ENCODE peak calls at places on chromosomes 13 and 19, in six cellular contexts. P is A549, W is retinal pigment epithelial cell, T is transverse colon, I is PC-3, Q is thyroid gland. D is an unnamed sample.

GRCh38 chr19:46944918-46945628 is 74.6 kb upstream of the NPAS1 start:
- DNase-seq in P (no peak), W (no peak), T (peak; percentile 46), I (no peak), Q (peak; percentile 83), D (no peak)

GRCh38 chr19:17871878-17872250 is at the start of gene SLC5A5:
- DNase-seq in P (no peak), W (no peak), T (no peak), I (peak; percentile 16), Q (no peak), D (no peak)

GRCh38 chr19:2180881-2181617 is 17.3 kb downstream of the DOT1L start:
- DNase-seq in P (no peak), W (no peak), T (no peak), I (no peak), Q (no peak), D (no peak)

GRCh38 chr19:18659281-18660050 is 22.6 kb downstream of the KLHL26 start:
- DNase-seq in P (no peak), W (no peak), T (no peak), I (no peak), Q (no peak), D (no peak)

GRCh38 chr13:112892759-112893569 is 76.0 kb upstream of the MCF2L start:
- DNase-seq in P (no peak), W (no peak), T (peak; percentile 52), I (no peak), Q (no peak), D (no peak)

GRCh38 chr13:113533441-113533840 is 42.9 kb upstream of the DCUN1D2 start:
- DNase-seq in P (no peak), W (no peak), T (no peak), I (no peak), Q (no peak), D (no peak)

GRCh38 chr19:29489182-29489951 is 36.4 kb upstream of the VSTM2B start:
- DNase-seq in P (no peak), W (no peak), T (no peak), I (no peak), Q (no peak), D (no peak)

GRCh38 chr13:91482427-91482826 is 84.0 kb downstream of the GPC5 start:
- DNase-seq in P (no peak), W (peak; percentile 39), T (no peak), I (no peak), Q (no peak), D (peak; percentile 12)

GRCh38 chr19:51372649-51373504 is at the start of gene NKG7:
- DNase-seq in P (no peak), W (no peak), T (no peak), I (no peak), Q (no peak), D (no peak)

GRCh38 chr13:113545455-113545930 is 39.1 kb upstream of the TFDP1 start:
- DNase-seq in P (no peak), W (no peak), T (peak; percentile 8), I (no peak), Q (no peak), D (no peak)

GRCh38 chr13:93794197-93794885 is 567.7 kb downstream of the GPC6 start:
- DNase-seq in P (no peak), W (no peak), T (no peak), I (no peak), Q (no peak), D (no peak)

GRCh38 chr19:1864480-1865171 is 1.2 kb upstream of the KLF16 start:
- DNase-seq in P (no peak), W (no peak), T (peak; percentile 83), I (peak; percentile 44), Q (peak; percentile 71), D (no peak)

GRCh38 chr19:57466489-57466888 is 9.5 kb upstream of the VN1R1 start:
- DNase-seq in P (no peak), W (no peak), T (no peak), I (no peak), Q (no peak), D (no peak)

GRCh38 chr19:29516821-29517395 is 8.9 kb upstream of the VSTM2B start:
- DNase-seq in P (no peak), W (no peak), T (no peak), I (no peak), Q (no peak), D (no peak)

GRCh38 chr19:49019242-49019932 is 2.5 kb upstream of the LHB start:
- DNase-seq in P (peak; percentile 74), W (no peak), T (peak; percentile 84), I (peak; percentile 55), Q (peak; percentile 82), D (no peak)

GRCh38 chr13:74074723-74075122 is 59.5 kb downstream of the KLF12 start:
- DNase-seq in P (no peak), W (no peak), T (no peak), I (peak; percentile 34), Q (no peak), D (no peak)

GRCh38 chr13:21050288-21051197 is 10.8 kb downstream of the LATS2 start:
- DNase-seq in P (no peak), W (no peak), T (no peak), I (no peak), Q (no peak), D (no peak)

GRCh38 chr13:84132491-84132890 is 250.2 kb upstream of the SLITRK1 start:
- DNase-seq in P (no peak), W (no peak), T (no peak), I (no peak), Q (no peak), D (no peak)
- TF ChIP-seq CTCF in P (no peak), W (no peak), T (no peak), I (no peak), Q (no peak), D (no peak)

GRCh38 chr13:95281258-95281602 is 20.0 kb downstream of the ABCC4 start:
- DNase-seq in P (no peak), W (no peak), T (no peak), I (no peak), Q (no peak), D (no peak)

GRCh38 chr13:95276119-95276505 is 25.1 kb downstream of the ABCC4 start:
- DNase-seq in P (no peak), W (no peak), T (no peak), I (no peak), Q (no peak), D (no peak)

GRCh38 chr13:95269756-95270155 is 31.5 kb downstream of the ABCC4 start:
- DNase-seq in P (no peak), W (no peak), T (no peak), I (no peak), Q (no peak), D (no peak)

DNA sequence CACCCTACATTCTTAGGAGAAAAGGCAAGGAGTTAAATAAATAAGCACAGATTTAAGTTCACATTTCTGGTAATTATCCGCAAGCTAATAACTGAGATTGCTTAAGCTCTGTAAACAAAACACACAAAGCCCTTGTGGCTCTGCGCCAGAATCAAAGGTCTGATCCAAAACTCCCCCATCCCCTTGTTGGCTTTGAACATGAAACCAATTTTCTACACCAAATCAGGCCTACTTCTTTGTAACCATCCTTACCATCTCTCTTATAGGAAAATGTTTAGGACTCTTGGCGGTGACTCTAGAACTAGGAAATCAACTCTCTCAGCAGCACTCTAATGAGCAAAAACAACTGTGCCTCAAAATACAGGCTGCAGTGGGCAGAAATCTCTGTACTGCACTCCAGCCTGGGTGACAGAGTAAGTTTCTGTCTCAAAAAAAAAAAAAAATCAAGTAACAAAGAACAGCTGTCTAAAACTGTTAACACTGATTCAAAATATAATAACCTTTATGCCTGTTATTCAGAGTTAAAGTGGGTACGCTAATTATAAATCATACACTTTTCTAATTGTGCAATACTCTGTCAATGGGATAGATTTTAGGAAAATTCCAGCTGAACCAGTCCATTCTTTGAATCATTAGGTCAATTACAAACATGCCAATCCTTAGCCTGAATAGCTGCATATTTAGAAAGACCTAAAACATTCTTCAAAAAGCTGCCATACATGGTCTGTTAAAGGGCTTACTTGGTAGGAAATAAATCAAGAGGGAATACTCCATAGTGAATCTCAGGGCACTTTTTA is 25.7 kb downstream of the ABCC4 start:
- DNase-seq in P (no peak), W (peak; percentile 84), T (no peak), I (peak; percentile 12), Q (peak; percentile 15), D (no peak)
- H3K4me3 ChIP-seq in P (no peak overlapping the region), W (no peak overlapping the region), T (no peak overlapping the region), I (no peak overlapping the region), Q (no peak overlapping the region), D (no peak overlapping the region)

DNA sequence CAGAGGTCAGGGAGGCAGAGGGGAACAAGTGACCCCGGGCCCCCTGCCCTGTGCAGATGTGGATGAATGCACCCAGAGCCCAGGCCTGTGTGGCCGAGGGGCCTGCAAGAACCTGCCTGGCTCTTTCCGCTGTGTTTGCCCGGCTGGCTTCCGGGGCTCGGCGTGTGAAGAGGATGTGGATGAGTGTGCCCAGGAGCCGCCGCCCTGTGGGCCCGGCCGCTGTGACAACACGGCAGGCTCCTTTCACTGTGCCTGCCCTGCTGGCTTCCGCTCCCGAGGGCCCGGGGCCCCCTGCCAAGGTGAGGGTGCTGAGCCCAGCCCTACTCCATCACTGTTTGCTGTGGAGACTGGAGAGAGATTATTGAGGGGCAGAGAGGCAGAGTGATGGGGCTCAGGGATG is 9.9 kb downstream of the LTBP4 start:
- DNase-seq in P (no peak), W (no peak), T (peak; percentile 64), I (peak; percentile 54), Q (peak; percentile 60), D (no peak)
- TF ChIP-seq CTCF in P (no peak), W (no peak), T (no peak), I (no peak), Q (no peak), D (no peak)

DNA sequence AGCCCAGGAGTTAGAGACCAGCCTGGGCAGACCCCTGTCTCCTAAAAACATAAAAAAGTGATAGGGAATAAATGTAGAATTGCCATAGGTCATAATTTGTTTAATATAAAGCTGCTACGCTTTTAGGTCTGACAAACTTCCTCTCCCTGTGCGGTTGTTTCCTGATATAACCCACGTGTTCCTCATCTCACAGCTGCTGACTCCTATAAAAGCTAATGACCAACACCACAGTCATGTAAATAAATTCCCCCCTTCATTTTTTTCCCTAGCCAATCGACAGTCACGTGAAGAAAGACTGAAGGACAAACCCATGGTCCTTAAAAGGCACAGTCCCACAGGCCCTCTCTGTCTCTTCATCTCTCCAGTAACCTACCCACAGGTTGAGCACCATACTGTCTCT is 27.5 kb downstream of the ZNF266 start:
- DNase-seq in P (no peak), W (no peak), T (no peak), I (no peak), Q (no peak), D (no peak)
- H3K4me3 ChIP-seq in P (no peak overlapping the region), W (no peak overlapping the region), T (no peak overlapping the region), I (no peak overlapping the region), Q (no peak overlapping the region), D (no peak overlapping the region)

DNA sequence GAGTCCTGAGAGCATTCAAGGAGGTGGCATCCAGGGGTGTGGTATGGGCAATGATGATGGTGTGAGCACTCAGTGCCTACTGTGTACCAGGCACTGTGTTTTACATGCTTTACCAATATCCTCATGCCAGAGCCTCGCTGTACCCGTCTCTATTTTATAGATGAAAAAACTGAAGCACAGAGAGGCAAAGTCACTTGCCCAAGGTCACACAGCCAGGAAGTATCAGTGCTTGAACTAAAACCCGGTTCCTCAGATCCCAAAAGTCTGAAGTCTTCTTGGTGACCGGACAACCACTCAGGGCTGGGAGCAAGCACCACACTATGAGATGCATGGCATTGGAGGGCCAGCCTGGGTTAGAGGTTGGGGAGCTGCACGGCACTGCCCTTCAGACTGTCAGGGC is 84.1 kb downstream of the CHST8 start:
- DNase-seq in P (no peak), W (no peak), T (no peak), I (no peak), Q (no peak), D (no peak)
- TF ChIP-seq CTCF in P (no peak), W (no peak), T (no peak), I (no peak), Q (no peak), D (no peak)

GRCh38 chr19:5803441-5803751 is 1.5 kb upstream of the NRTN start:
- DNase-seq in P (no peak), W (no peak), T (no peak), I (no peak), Q (no peak), D (no peak)
- H3K4me3 ChIP-seq in P (peak overlapping the region; percentile 37), W (peak overlapping the region; percentile 33), T (no peak overlapping the region), I (peak overlapping the region; percentile 58), Q (no peak overlapping the region), D (peak overlapping the region; percentile 12)

D was measured in astrocyte of the cerebellum.